ENCODE peak calls at places on chromosomes 4 and X, in ten cellular contexts. One of them, this sample, is unnamed.

GRCh38 chr4:6141554-6141953 is 58.8 kb downstream of the JAKMIP1 start:
- DNase-seq in sigmoid colon: peak; percentile 48
- DNase-seq in tibial artery: no peak
- DNase-seq in upper lobe of right lung: no peak
- DNase-seq in A549: no peak
- DNase-seq in kidney: no peak
- DNase-seq in left ventricle myocardium inferior: no peak
- DNase-seq in ovary: no peak
- DNase-seq in lower lobe of right lung: no peak
- DNase-seq in gastrocnemius medialis: no peak
- DNase-seq in this sample: no peak

GRCh38 chrX:45198301-45198700 is 2.4 kb downstream of the DIPK2B start:
- DNase-seq in tibial artery: no peak
- DNase-seq in left ventricle myocardium inferior: no peak
- DNase-seq in upper lobe of right lung: no peak
- DNase-seq in kidney: no peak
- DNase-seq in ovary: no peak
- DNase-seq in sigmoid colon: no peak
- DNase-seq in A549: no peak
- DNase-seq in lower lobe of right lung: no peak
- DNase-seq in gastrocnemius medialis: no peak
- DNase-seq in this sample: peak; percentile 6

GRCh38 chr4:16707874-16708273 is 190.6 kb downstream of the LDB2 start:
- DNase-seq in sigmoid colon: no peak
- DNase-seq in gastrocnemius medialis: no peak
- DNase-seq in kidney: no peak
- DNase-seq in tibial artery: no peak
- DNase-seq in A549: no peak
- DNase-seq in ovary: no peak
- DNase-seq in upper lobe of right lung: no peak
- DNase-seq in lower lobe of right lung: no peak
- DNase-seq in left ventricle myocardium inferior: no peak
- DNase-seq in this sample: peak; percentile 67

GRCh38 chr4:62548108-62548524 is 1348.0 kb downstream of the ADGRL3 start:
- DNase-seq in kidney: no peak
- DNase-seq in sigmoid colon: no peak
- DNase-seq in lower lobe of right lung: no peak
- DNase-seq in left ventricle myocardium inferior: peak; percentile 55
- DNase-seq in gastrocnemius medialis: peak; percentile 18
- DNase-seq in upper lobe of right lung: no peak
- DNase-seq in A549: no peak
- DNase-seq in tibial artery: peak; percentile 67
- DNase-seq in ovary: no peak
- DNase-seq in this sample: peak; percentile 40

GRCh38 chr4:38563703-38564490 is 100.1 kb upstream of the KLF3 start:
- DNase-seq in upper lobe of right lung: no peak
- DNase-seq in left ventricle myocardium inferior: no peak
- DNase-seq in ovary: no peak
- DNase-seq in A549: no peak
- DNase-seq in kidney: no peak
- DNase-seq in lower lobe of right lung: no peak
- DNase-seq in sigmoid colon: no peak
- DNase-seq in gastrocnemius medialis: no peak
- DNase-seq in tibial artery: no peak
- DNase-seq in this sample: no peak

GRCh38 chrX:68681443-68681941 is 34.0 kb downstream of the STARD8 start:
- DNase-seq in tibial artery: no peak
- DNase-seq in ovary: no peak
- DNase-seq in kidney: no peak
- DNase-seq in upper lobe of right lung: no peak
- DNase-seq in lower lobe of right lung: no peak
- DNase-seq in left ventricle myocardium inferior: no peak
- DNase-seq in gastrocnemius medialis: no peak
- DNase-seq in A549: no peak
- DNase-seq in sigmoid colon: no peak
- DNase-seq in this sample: peak; percentile 85

GRCh38 chr4:176359590-176359989 is 39.8 kb downstream of the SPCS3 start:
- DNase-seq in ovary: no peak
- DNase-seq in upper lobe of right lung: no peak
- DNase-seq in left ventricle myocardium inferior: no peak
- DNase-seq in tibial artery: no peak
- DNase-seq in sigmoid colon: no peak
- DNase-seq in gastrocnemius medialis: no peak
- DNase-seq in kidney: no peak
- DNase-seq in A549: no peak
- DNase-seq in lower lobe of right lung: no peak
- DNase-seq in this sample: no peak

GRCh38 chrX:45479196-45479834 is 278.6 kb upstream of the DIPK2B start:
- DNase-seq in ovary: no peak
- DNase-seq in upper lobe of right lung: no peak
- DNase-seq in sigmoid colon: no peak
- DNase-seq in lower lobe of right lung: no peak
- DNase-seq in gastrocnemius medialis: no peak
- DNase-seq in A549: peak; percentile 35
- DNase-seq in kidney: no peak
- DNase-seq in tibial artery: no peak
- DNase-seq in left ventricle myocardium inferior: no peak
- DNase-seq in this sample: peak; percentile 72

GRCh38 chr4:129172181-129172580 is 76.2 kb downstream of the C4orf33 start:
- DNase-seq in gastrocnemius medialis: no peak
- DNase-seq in sigmoid colon: no peak
- DNase-seq in lower lobe of right lung: no peak
- DNase-seq in kidney: no peak
- DNase-seq in tibial artery: no peak
- DNase-seq in left ventricle myocardium inferior: no peak
- DNase-seq in A549: no peak
- DNase-seq in ovary: no peak
- DNase-seq in upper lobe of right lung: no peak
- DNase-seq in this sample: no peak

GRCh38 chrX:39536165-39536564 is 561.6 kb downstream of the BCOR start:
- DNase-seq in A549: no peak
- DNase-seq in kidney: no peak
- DNase-seq in tibial artery: no peak
- DNase-seq in left ventricle myocardium inferior: no peak
- DNase-seq in sigmoid colon: no peak
- DNase-seq in ovary: no peak
- DNase-seq in upper lobe of right lung: no peak
- DNase-seq in lower lobe of right lung: no peak
- DNase-seq in gastrocnemius medialis: no peak
- DNase-seq in this sample: no peak

GRCh38 chr4:88629826-88630225 is 37.5 kb downstream of the HERC3 start:
- DNase-seq in gastrocnemius medialis: no peak
- DNase-seq in kidney: no peak
- DNase-seq in upper lobe of right lung: no peak
- DNase-seq in left ventricle myocardium inferior: no peak
- DNase-seq in lower lobe of right lung: no peak
- DNase-seq in A549: no peak
- DNase-seq in sigmoid colon: no peak
- DNase-seq in ovary: no peak
- DNase-seq in tibial artery: no peak
- DNase-seq in this sample: no peak

GRCh38 chrX:54076903-54077302 is 32.6 kb upstream of the PHF8 start:
- DNase-seq in gastrocnemius medialis: no peak
- DNase-seq in tibial artery: no peak
- DNase-seq in ovary: no peak
- DNase-seq in upper lobe of right lung: no peak
- DNase-seq in kidney: no peak
- DNase-seq in left ventricle myocardium inferior: no peak
- DNase-seq in sigmoid colon: no peak
- DNase-seq in A549: no peak
- DNase-seq in lower lobe of right lung: no peak
- DNase-seq in this sample: peak; percentile 45

GRCh38 chr4:67327245-67327860 is 217.9 kb downstream of the CENPC start:
- DNase-seq in sigmoid colon: no peak
- DNase-seq in tibial artery: no peak
- DNase-seq in A549: peak; percentile 41
- DNase-seq in lower lobe of right lung: no peak
- DNase-seq in upper lobe of right lung: no peak
- DNase-seq in ovary: peak; percentile 44
- DNase-seq in left ventricle myocardium inferior: no peak
- DNase-seq in gastrocnemius medialis: no peak
- DNase-seq in kidney: no peak
- DNase-seq in this sample: peak; percentile 81

GRCh38 chr4:11765849-11766453 is 337.3 kb upstream of the HS3ST1 start:
- DNase-seq in gastrocnemius medialis: no peak
- DNase-seq in lower lobe of right lung: no peak
- DNase-seq in upper lobe of right lung: no peak
- DNase-seq in A549: peak; percentile 0
- DNase-seq in tibial artery: no peak
- DNase-seq in sigmoid colon: no peak
- DNase-seq in left ventricle myocardium inferior: no peak
- DNase-seq in kidney: no peak
- DNase-seq in ovary: peak; percentile 19
- DNase-seq in this sample: peak; percentile 60

GRCh38 chrX:8049827-8050226 is 121.2 kb downstream of the VCX2 start:
- DNase-seq in A549: no peak
- DNase-seq in sigmoid colon: no peak
- DNase-seq in gastrocnemius medialis: no peak
- DNase-seq in kidney: no peak
- DNase-seq in ovary: no peak
- DNase-seq in left ventricle myocardium inferior: no peak
- DNase-seq in tibial artery: no peak
- DNase-seq in upper lobe of right lung: no peak
- DNase-seq in lower lobe of right lung: no peak
- DNase-seq in this sample: no peak

GRCh38 chr4:76058888-76059426 is 15.6 kb upstream of the ART3 start:
- DNase-seq in left ventricle myocardium inferior: no peak
- DNase-seq in kidney: no peak
- DNase-seq in A549: no peak
- DNase-seq in gastrocnemius medialis: no peak
- DNase-seq in lower lobe of right lung: no peak
- DNase-seq in upper lobe of right lung: no peak
- DNase-seq in sigmoid colon: no peak
- DNase-seq in tibial artery: no peak
- DNase-seq in ovary: no peak
- DNase-seq in this sample: no peak

GRCh38 chr4:138226351-138226750 is 15.8 kb downstream of the SLC7A11 start:
- DNase-seq in sigmoid colon: no peak
- DNase-seq in lower lobe of right lung: no peak
- DNase-seq in ovary: no peak
- DNase-seq in upper lobe of right lung: no peak
- DNase-seq in A549: no peak
- DNase-seq in kidney: no peak
- DNase-seq in gastrocnemius medialis: no peak
- DNase-seq in tibial artery: no peak
- DNase-seq in left ventricle myocardium inferior: no peak
- DNase-seq in this sample: no peak

GRCh38 chr4:48311896-48312295 is 29.4 kb upstream of the SLAIN2 start:
- DNase-seq in left ventricle myocardium inferior: no peak
- DNase-seq in upper lobe of right lung: no peak
- DNase-seq in kidney: no peak
- DNase-seq in ovary: no peak
- DNase-seq in lower lobe of right lung: no peak
- DNase-seq in tibial artery: no peak
- DNase-seq in sigmoid colon: no peak
- DNase-seq in A549: no peak
- DNase-seq in gastrocnemius medialis: no peak
- DNase-seq in this sample: peak; percentile 7

DNA sequence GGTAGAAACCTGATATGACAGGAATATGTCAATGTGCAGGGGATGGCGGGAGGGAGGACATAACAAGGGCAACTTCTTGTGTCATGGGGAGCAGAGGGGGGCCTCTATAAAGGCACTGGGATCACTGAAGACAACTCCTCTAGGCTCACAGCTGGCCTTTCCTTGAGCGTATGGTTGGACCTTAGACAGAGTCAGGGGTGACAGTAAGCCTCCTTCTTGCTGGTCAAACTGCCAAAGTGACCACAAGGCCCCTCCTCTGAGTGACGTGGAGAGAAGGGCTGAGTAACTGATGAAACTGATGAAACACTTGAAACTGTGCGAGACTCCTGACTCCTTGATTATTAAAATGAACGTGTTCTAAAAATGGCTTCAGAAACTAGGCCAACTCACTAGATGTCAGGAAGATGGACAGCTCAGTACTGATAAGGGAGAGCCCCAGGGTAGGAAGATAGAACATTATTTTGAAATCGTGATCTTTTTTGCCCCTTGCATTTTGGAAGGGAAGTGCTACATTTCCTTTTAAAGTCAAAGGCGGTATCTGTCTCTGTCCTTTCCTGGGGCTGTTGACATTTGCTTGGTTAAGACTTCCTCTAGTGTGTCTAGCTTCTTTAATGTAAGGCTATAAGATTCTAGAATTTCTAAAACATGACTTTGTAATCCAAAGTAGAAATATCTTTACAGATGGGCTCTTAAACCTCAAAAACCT is 1.6 kb downstream of the RAB33A start:
- DNase-seq in tibial artery: peak; percentile 83
- DNase-seq in lower lobe of right lung: no peak
- DNase-seq in ovary: peak; percentile 52
- DNase-seq in sigmoid colon: peak; percentile 73
- DNase-seq in upper lobe of right lung: no peak
- DNase-seq in A549: no peak
- DNase-seq in left ventricle myocardium inferior: peak; percentile 33
- DNase-seq in gastrocnemius medialis: peak; percentile 30
- DNase-seq in kidney: peak; percentile 78
- DNase-seq in this sample: no peak
- H3K4me1 ChIP-seq in tibial artery: no peaks in the 10 kb centered on the region
- H3K4me1 ChIP-seq in lower lobe of right lung: peaks cover 17% of the 10 kb centered on the region
- H3K4me1 ChIP-seq in ovary: no peaks in the 10 kb centered on the region
- H3K4me1 ChIP-seq in sigmoid colon: peaks cover 7% of the 10 kb centered on the region
- H3K4me1 ChIP-seq in upper lobe of right lung: peaks cover 10% of the 10 kb centered on the region
- H3K4me1 ChIP-seq in A549: peaks cover 24% of the 10 kb centered on the region
- H3K4me1 ChIP-seq in left ventricle myocardium inferior: peaks cover 31% of the 10 kb centered on the region
- H3K4me1 ChIP-seq in gastrocnemius medialis: no peaks in the 10 kb centered on the region
- H3K4me1 ChIP-seq in kidney: peaks cover 2% of the 10 kb centered on the region
- H3K4me1 ChIP-seq in this sample: peaks cover 8% of the 10 kb centered on the region

GRCh38 chr4:122861544-122861943 is 34.9 kb downstream of the FGF2 start:
- DNase-seq in A549: no peak
- DNase-seq in sigmoid colon: no peak
- DNase-seq in kidney: no peak
- DNase-seq in left ventricle myocardium inferior: no peak
- DNase-seq in tibial artery: no peak
- DNase-seq in upper lobe of right lung: no peak
- DNase-seq in gastrocnemius medialis: no peak
- DNase-seq in ovary: no peak
- DNase-seq in lower lobe of right lung: no peak
- DNase-seq in this sample: no peak
- TF ChIP-seq CTCF in A549: no peak
- TF ChIP-seq CTCF in sigmoid colon: no peak
- TF ChIP-seq CTCF in kidney: no peak
- TF ChIP-seq CTCF in left ventricle myocardium inferior: no peak
- TF ChIP-seq CTCF in tibial artery: no peak
- TF ChIP-seq CTCF in upper lobe of right lung: no peak
- TF ChIP-seq CTCF in gastrocnemius medialis: no peak
- TF ChIP-seq CTCF in ovary: no peak
- TF ChIP-seq CTCF in lower lobe of right lung: no peak
- TF ChIP-seq CTCF in this sample: no peak

GRCh38 chr4:127668770-127669169 is 36.0 kb downstream of the INTU start:
- DNase-seq in gastrocnemius medialis: no peak
- DNase-seq in kidney: no peak
- DNase-seq in upper lobe of right lung: no peak
- DNase-seq in A549: no peak
- DNase-seq in ovary: no peak
- DNase-seq in left ventricle myocardium inferior: no peak
- DNase-seq in lower lobe of right lung: no peak
- DNase-seq in sigmoid colon: no peak
- DNase-seq in tibial artery: no peak
- DNase-seq in this sample: no peak
- H3K27ac ChIP-seq in gastrocnemius medialis: no peak overlapping the region
- H3K27ac ChIP-seq in kidney: no peak overlapping the region
- H3K27ac ChIP-seq in upper lobe of right lung: no peak overlapping the region
- H3K27ac ChIP-seq in A549: no peak overlapping the region
- H3K27ac ChIP-seq in ovary: no peak overlapping the region
- H3K27ac ChIP-seq in left ventricle myocardium inferior: no peak overlapping the region
- H3K27ac ChIP-seq in lower lobe of right lung: no peak overlapping the region
- H3K27ac ChIP-seq in sigmoid colon: no peak overlapping the region
- H3K27ac ChIP-seq in tibial artery: no peak overlapping the region
- H3K27ac ChIP-seq in this sample: no peak overlapping the region

GRCh38 chrX:48934581-48935331 is 15.9 kb upstream of the PIM2 start:
- DNase-seq in A549: no peak
- DNase-seq in tibial artery: no peak
- DNase-seq in ovary: no peak
- DNase-seq in left ventricle myocardium inferior: no peak
- DNase-seq in kidney: no peak
- DNase-seq in upper lobe of right lung: no peak
- DNase-seq in lower lobe of right lung: no peak
- DNase-seq in gastrocnemius medialis: no peak
- DNase-seq in sigmoid colon: no peak
- DNase-seq in this sample: no peak
- H3K4me1 ChIP-seq in A549: no peaks in the 10 kb centered on the region
- H3K4me1 ChIP-seq in tibial artery: no peaks in the 10 kb centered on the region
- H3K4me1 ChIP-seq in ovary: no peaks in the 10 kb centered on the region
- H3K4me1 ChIP-seq in left ventricle myocardium inferior: peaks cover 22% of the 10 kb centered on the region
- H3K4me1 ChIP-seq in kidney: no peaks in the 10 kb centered on the region
- H3K4me1 ChIP-seq in upper lobe of right lung: peaks cover 4% of the 10 kb centered on the region
- H3K4me1 ChIP-seq in lower lobe of right lung: peaks cover 25% of the 10 kb centered on the region
- H3K4me1 ChIP-seq in gastrocnemius medialis: no peaks in the 10 kb centered on the region
- H3K4me1 ChIP-seq in sigmoid colon: peaks cover 13% of the 10 kb centered on the region
- H3K4me1 ChIP-seq in this sample: no peaks in the 10 kb centered on the region

This sample was measured in cardiac muscle cell.